ENCODE peak calls at places on chromosome 17, in seven cellular contexts. One of them, this sample, is unnamed.
A peak's percentile ranks its signal among the peaks of the same experiment; 100 is the strongest.

GRCh38 chr17:82237083-82237745 is 8.4 kb downstream of the SLC16A3 start:
- DNase-seq in nephron progenitor cell: no peak
- DNase-seq in stimulated activated CD8-positive, alpha-beta memory T cell treated with anti-CD3 and anti-CD28 coated beads, Interleukin-4, amount 100 ng/mL, for 48 hours: peak; percentile 25
- DNase-seq in left colon: peak; percentile 36
- DNase-seq in PC-3: no peak
- DNase-seq in DMS 273 treated with DMSO at 0.1 percent for 48 hours: no peak
- DNase-seq in NCI-H1694: no peak
- DNase-seq in this sample: no peak

GRCh38 chr17:72338847-72339790 is 218.3 kb downstream of the SOX9 start:
- DNase-seq in nephron progenitor cell: no peak
- DNase-seq in stimulated activated CD8-positive, alpha-beta memory T cell treated with anti-CD3 and anti-CD28 coated beads, Interleukin-4, amount 100 ng/mL, for 48 hours: no peak
- DNase-seq in left colon: no peak
- DNase-seq in PC-3: peak; percentile 97
- DNase-seq in DMS 273 treated with DMSO at 0.1 percent for 48 hours: no peak
- DNase-seq in NCI-H1694: no peak
- DNase-seq in this sample: no peak

GRCh38 chr17:43665038-43665386 is 3.3 kb upstream of the MEOX1 start:
- DNase-seq in nephron progenitor cell: no peak
- DNase-seq in stimulated activated CD8-positive, alpha-beta memory T cell treated with anti-CD3 and anti-CD28 coated beads, Interleukin-4, amount 100 ng/mL, for 48 hours: no peak
- DNase-seq in left colon: no peak
- DNase-seq in PC-3: no peak
- DNase-seq in DMS 273 treated with DMSO at 0.1 percent for 48 hours: no peak
- DNase-seq in NCI-H1694: no peak
- DNase-seq in this sample: no peak

GRCh38 chr17:44417553-44417952 is 28.1 kb upstream of the ITGA2B start:
- DNase-seq in nephron progenitor cell: no peak
- DNase-seq in stimulated activated CD8-positive, alpha-beta memory T cell treated with anti-CD3 and anti-CD28 coated beads, Interleukin-4, amount 100 ng/mL, for 48 hours: no peak
- DNase-seq in left colon: no peak
- DNase-seq in PC-3: peak; percentile 98
- DNase-seq in DMS 273 treated with DMSO at 0.1 percent for 48 hours: no peak
- DNase-seq in NCI-H1694: no peak
- DNase-seq in this sample: peak; percentile 19

GRCh38 chr17:68775338-68775737 is 174.2 kb upstream of the FAM20A start:
- DNase-seq in nephron progenitor cell: no peak
- DNase-seq in stimulated activated CD8-positive, alpha-beta memory T cell treated with anti-CD3 and anti-CD28 coated beads, Interleukin-4, amount 100 ng/mL, for 48 hours: no peak
- DNase-seq in left colon: no peak
- DNase-seq in PC-3: peak; percentile 45
- DNase-seq in DMS 273 treated with DMSO at 0.1 percent for 48 hours: no peak
- DNase-seq in NCI-H1694: no peak
- DNase-seq in this sample: no peak

GRCh38 chr17:74369221-74369620 is 1.9 kb downstream of the GPR142 start:
- DNase-seq in nephron progenitor cell: peak; percentile 57
- DNase-seq in stimulated activated CD8-positive, alpha-beta memory T cell treated with anti-CD3 and anti-CD28 coated beads, Interleukin-4, amount 100 ng/mL, for 48 hours: peak; percentile 78
- DNase-seq in left colon: peak; percentile 50
- DNase-seq in PC-3: no peak
- DNase-seq in DMS 273 treated with DMSO at 0.1 percent for 48 hours: no peak
- DNase-seq in NCI-H1694: no peak
- DNase-seq in this sample: peak; percentile 64

GRCh38 chr17:40474419-40475002 is 26.9 kb downstream of the TNS4 start:
- DNase-seq in nephron progenitor cell: peak; percentile 30
- DNase-seq in stimulated activated CD8-positive, alpha-beta memory T cell treated with anti-CD3 and anti-CD28 coated beads, Interleukin-4, amount 100 ng/mL, for 48 hours: no peak
- DNase-seq in left colon: no peak
- DNase-seq in PC-3: peak; percentile 26
- DNase-seq in DMS 273 treated with DMSO at 0.1 percent for 48 hours: no peak
- DNase-seq in NCI-H1694: no peak
- DNase-seq in this sample: no peak

GRCh38 chr17:78883090-78883532 is 19.9 kb downstream of the CEP295NL start:
- DNase-seq in nephron progenitor cell: no peak
- DNase-seq in stimulated activated CD8-positive, alpha-beta memory T cell treated with anti-CD3 and anti-CD28 coated beads, Interleukin-4, amount 100 ng/mL, for 48 hours: no peak
- DNase-seq in left colon: peak; percentile 63
- DNase-seq in PC-3: peak; percentile 94
- DNase-seq in DMS 273 treated with DMSO at 0.1 percent for 48 hours: no peak
- DNase-seq in NCI-H1694: no peak
- DNase-seq in this sample: no peak

GRCh38 chr17:1475321-1475854 is 17.1 kb downstream of the MYO1C start:
- DNase-seq in nephron progenitor cell: no peak
- DNase-seq in stimulated activated CD8-positive, alpha-beta memory T cell treated with anti-CD3 and anti-CD28 coated beads, Interleukin-4, amount 100 ng/mL, for 48 hours: no peak
- DNase-seq in left colon: no peak
- DNase-seq in PC-3: no peak
- DNase-seq in DMS 273 treated with DMSO at 0.1 percent for 48 hours: no peak
- DNase-seq in NCI-H1694: no peak
- DNase-seq in this sample: no peak

GRCh38 chr17:40793800-40794199 is 6.0 kb downstream of the KRT28 start:
- DNase-seq in nephron progenitor cell: no peak
- DNase-seq in stimulated activated CD8-positive, alpha-beta memory T cell treated with anti-CD3 and anti-CD28 coated beads, Interleukin-4, amount 100 ng/mL, for 48 hours: no peak
- DNase-seq in left colon: no peak
- DNase-seq in PC-3: no peak
- DNase-seq in DMS 273 treated with DMSO at 0.1 percent for 48 hours: no peak
- DNase-seq in NCI-H1694: no peak
- DNase-seq in this sample: no peak

GRCh38 chr17:68498479-68499326 is 13.5 kb upstream of the PRKAR1A start:
- DNase-seq in nephron progenitor cell: no peak
- DNase-seq in stimulated activated CD8-positive, alpha-beta memory T cell treated with anti-CD3 and anti-CD28 coated beads, Interleukin-4, amount 100 ng/mL, for 48 hours: no peak
- DNase-seq in left colon: no peak
- DNase-seq in PC-3: no peak
- DNase-seq in DMS 273 treated with DMSO at 0.1 percent for 48 hours: no peak
- DNase-seq in NCI-H1694: no peak
- DNase-seq in this sample: no peak

GRCh38 chr17:3916825-3917224 is 560 bp upstream of the P2RX1 start:
- DNase-seq in nephron progenitor cell: no peak
- DNase-seq in stimulated activated CD8-positive, alpha-beta memory T cell treated with anti-CD3 and anti-CD28 coated beads, Interleukin-4, amount 100 ng/mL, for 48 hours: no peak
- DNase-seq in left colon: no peak
- DNase-seq in PC-3: no peak
- DNase-seq in DMS 273 treated with DMSO at 0.1 percent for 48 hours: no peak
- DNase-seq in NCI-H1694: no peak
- DNase-seq in this sample: no peak

GRCh38 chr17:28405632-28406477 is at the start of gene SLC46A1:
- DNase-seq in nephron progenitor cell: peak; percentile 76
- DNase-seq in stimulated activated CD8-positive, alpha-beta memory T cell treated with anti-CD3 and anti-CD28 coated beads, Interleukin-4, amount 100 ng/mL, for 48 hours: peak; percentile 83
- DNase-seq in left colon: peak; percentile 64
- DNase-seq in PC-3: peak; percentile 38
- DNase-seq in DMS 273 treated with DMSO at 0.1 percent for 48 hours: peak; percentile 41
- DNase-seq in NCI-H1694: peak; percentile 33
- DNase-seq in this sample: peak; percentile 80

GRCh38 chr17:58352843-58353719 is 1.1 kb upstream of the SUPT4H1 start:
- DNase-seq in nephron progenitor cell: no peak
- DNase-seq in stimulated activated CD8-positive, alpha-beta memory T cell treated with anti-CD3 and anti-CD28 coated beads, Interleukin-4, amount 100 ng/mL, for 48 hours: peak; percentile 56
- DNase-seq in left colon: peak; percentile 61
- DNase-seq in PC-3: peak; percentile 12
- DNase-seq in DMS 273 treated with DMSO at 0.1 percent for 48 hours: no peak
- DNase-seq in NCI-H1694: peak; percentile 8
- DNase-seq in this sample: no peak

GRCh38 chr17:77425791-77426641 is 285.2 kb downstream of the SEC14L1 start:
- DNase-seq in nephron progenitor cell: no peak
- DNase-seq in stimulated activated CD8-positive, alpha-beta memory T cell treated with anti-CD3 and anti-CD28 coated beads, Interleukin-4, amount 100 ng/mL, for 48 hours: peak; percentile 73
- DNase-seq in left colon: peak; percentile 82
- DNase-seq in PC-3: peak; percentile 72
- DNase-seq in DMS 273 treated with DMSO at 0.1 percent for 48 hours: no peak
- DNase-seq in NCI-H1694: peak; percentile 46
- DNase-seq in this sample: no peak

GRCh38 chr17:75749545-75750389 is 15.2 kb downstream of the GALK1 start:
- DNase-seq in nephron progenitor cell: peak; percentile 92
- DNase-seq in stimulated activated CD8-positive, alpha-beta memory T cell treated with anti-CD3 and anti-CD28 coated beads, Interleukin-4, amount 100 ng/mL, for 48 hours: peak; percentile 97
- DNase-seq in left colon: peak; percentile 62
- DNase-seq in PC-3: peak; percentile 79
- DNase-seq in DMS 273 treated with DMSO at 0.1 percent for 48 hours: no peak
- DNase-seq in NCI-H1694: peak; percentile 26
- DNase-seq in this sample: peak; percentile 82

GRCh38 chr17:61487161-61487654 is 35.0 kb downstream of the TBX4 start:
- DNase-seq in nephron progenitor cell: no peak
- DNase-seq in stimulated activated CD8-positive, alpha-beta memory T cell treated with anti-CD3 and anti-CD28 coated beads, Interleukin-4, amount 100 ng/mL, for 48 hours: no peak
- DNase-seq in left colon: no peak
- DNase-seq in PC-3: no peak
- DNase-seq in DMS 273 treated with DMSO at 0.1 percent for 48 hours: no peak
- DNase-seq in NCI-H1694: no peak
- DNase-seq in this sample: no peak

GRCh38 chr17:66508896-66509843 is 206.8 kb downstream of the PRKCA start:
- DNase-seq in nephron progenitor cell: no peak
- DNase-seq in stimulated activated CD8-positive, alpha-beta memory T cell treated with anti-CD3 and anti-CD28 coated beads, Interleukin-4, amount 100 ng/mL, for 48 hours: peak; percentile 67
- DNase-seq in left colon: peak; percentile 90
- DNase-seq in PC-3: peak; percentile 100
- DNase-seq in DMS 273 treated with DMSO at 0.1 percent for 48 hours: peak; percentile 23
- DNase-seq in NCI-H1694: no peak
- DNase-seq in this sample: no peak

GRCh38 chr17:10683853-10684252 is 13.5 kb downstream of the SCO1 start:
- DNase-seq in nephron progenitor cell: no peak
- DNase-seq in stimulated activated CD8-positive, alpha-beta memory T cell treated with anti-CD3 and anti-CD28 coated beads, Interleukin-4, amount 100 ng/mL, for 48 hours: no peak
- DNase-seq in left colon: no peak
- DNase-seq in PC-3: peak; percentile 33
- DNase-seq in DMS 273 treated with DMSO at 0.1 percent for 48 hours: no peak
- DNase-seq in NCI-H1694: no peak
- DNase-seq in this sample: no peak

GRCh38 chr17:15240617-15241016 is 24.5 kb downstream of the PMP22 start:
- DNase-seq in nephron progenitor cell: no peak
- DNase-seq in stimulated activated CD8-positive, alpha-beta memory T cell treated with anti-CD3 and anti-CD28 coated beads, Interleukin-4, amount 100 ng/mL, for 48 hours: no peak
- DNase-seq in left colon: no peak
- DNase-seq in PC-3: no peak
- DNase-seq in DMS 273 treated with DMSO at 0.1 percent for 48 hours: no peak
- DNase-seq in NCI-H1694: no peak
- DNase-seq in this sample: no peak

GRCh38 chr17:61404702-61405046 is 5.0 kb downstream of the TBX2 start:
- DNase-seq in nephron progenitor cell: no peak
- DNase-seq in stimulated activated CD8-positive, alpha-beta memory T cell treated with anti-CD3 and anti-CD28 coated beads, Interleukin-4, amount 100 ng/mL, for 48 hours: no peak
- DNase-seq in left colon: no peak
- DNase-seq in PC-3: no peak
- DNase-seq in DMS 273 treated with DMSO at 0.1 percent for 48 hours: no peak
- DNase-seq in NCI-H1694: no peak
- DNase-seq in this sample: peak; percentile 16

GRCh38 chr17:29178750-29179231 is 1.4 kb downstream of the MYO18A start:
- DNase-seq in nephron progenitor cell: no peak
- DNase-seq in stimulated activated CD8-positive, alpha-beta memory T cell treated with anti-CD3 and anti-CD28 coated beads, Interleukin-4, amount 100 ng/mL, for 48 hours: peak; percentile 22
- DNase-seq in left colon: peak; percentile 68
- DNase-seq in PC-3: peak; percentile 46
- DNase-seq in DMS 273 treated with DMSO at 0.1 percent for 48 hours: no peak
- DNase-seq in NCI-H1694: no peak
- DNase-seq in this sample: no peak

GRCh38 chr17:72569193-72569946 is 448.6 kb downstream of the SOX9 start:
- DNase-seq in nephron progenitor cell: no peak
- DNase-seq in stimulated activated CD8-positive, alpha-beta memory T cell treated with anti-CD3 and anti-CD28 coated beads, Interleukin-4, amount 100 ng/mL, for 48 hours: no peak
- DNase-seq in left colon: no peak
- DNase-seq in PC-3: no peak
- DNase-seq in DMS 273 treated with DMSO at 0.1 percent for 48 hours: no peak
- DNase-seq in NCI-H1694: no peak
- DNase-seq in this sample: no peak

GRCh38 chr17:81717049-81717765 is 5.1 kb downstream of the SLC25A10 start:
- DNase-seq in nephron progenitor cell: no peak
- DNase-seq in stimulated activated CD8-positive, alpha-beta memory T cell treated with anti-CD3 and anti-CD28 coated beads, Interleukin-4, amount 100 ng/mL, for 48 hours: no peak
- DNase-seq in left colon: no peak
- DNase-seq in PC-3: no peak
- DNase-seq in DMS 273 treated with DMSO at 0.1 percent for 48 hours: no peak
- DNase-seq in NCI-H1694: no peak
- DNase-seq in this sample: no peak

GRCh38 chr17:45287526-45288264 is 25.8 kb upstream of the SPATA32 start:
- DNase-seq in nephron progenitor cell: no peak
- DNase-seq in stimulated activated CD8-positive, alpha-beta memory T cell treated with anti-CD3 and anti-CD28 coated beads, Interleukin-4, amount 100 ng/mL, for 48 hours: no peak
- DNase-seq in left colon: no peak
- DNase-seq in PC-3: no peak
- DNase-seq in DMS 273 treated with DMSO at 0.1 percent for 48 hours: peak; percentile 85
- DNase-seq in NCI-H1694: peak; percentile 88
- DNase-seq in this sample: no peak

GRCh38 chr17:50634915-50635719 is 436 bp downstream of the ABCC3 start:
- DNase-seq in nephron progenitor cell: peak; percentile 48
- DNase-seq in stimulated activated CD8-positive, alpha-beta memory T cell treated with anti-CD3 and anti-CD28 coated beads, Interleukin-4, amount 100 ng/mL, for 48 hours: no peak
- DNase-seq in left colon: no peak
- DNase-seq in PC-3: peak; percentile 24
- DNase-seq in DMS 273 treated with DMSO at 0.1 percent for 48 hours: no peak
- DNase-seq in NCI-H1694: no peak
- DNase-seq in this sample: no peak

GRCh38 chr17:56358651-56359050 is 205.4 kb downstream of the ANKFN1 start:
- DNase-seq in nephron progenitor cell: no peak
- DNase-seq in stimulated activated CD8-positive, alpha-beta memory T cell treated with anti-CD3 and anti-CD28 coated beads, Interleukin-4, amount 100 ng/mL, for 48 hours: no peak
- DNase-seq in left colon: no peak
- DNase-seq in PC-3: peak; percentile 42
- DNase-seq in DMS 273 treated with DMSO at 0.1 percent for 48 hours: no peak
- DNase-seq in NCI-H1694: no peak
- DNase-seq in this sample: no peak

GRCh38 chr17:37446027-37446426 is 39.3 kb downstream of the TADA2A start:
- DNase-seq in nephron progenitor cell: no peak
- DNase-seq in stimulated activated CD8-positive, alpha-beta memory T cell treated with anti-CD3 and anti-CD28 coated beads, Interleukin-4, amount 100 ng/mL, for 48 hours: no peak
- DNase-seq in left colon: no peak
- DNase-seq in PC-3: peak; percentile 54
- DNase-seq in DMS 273 treated with DMSO at 0.1 percent for 48 hours: no peak
- DNase-seq in NCI-H1694: no peak
- DNase-seq in this sample: no peak

GRCh38 chr17:51372345-51373004 is 112.1 kb downstream of the UTP18 start:
- DNase-seq in nephron progenitor cell: no peak
- DNase-seq in stimulated activated CD8-positive, alpha-beta memory T cell treated with anti-CD3 and anti-CD28 coated beads, Interleukin-4, amount 100 ng/mL, for 48 hours: no peak
- DNase-seq in left colon: peak; percentile 34
- DNase-seq in PC-3: peak; percentile 73
- DNase-seq in DMS 273 treated with DMSO at 0.1 percent for 48 hours: no peak
- DNase-seq in NCI-H1694: no peak
- DNase-seq in this sample: peak; percentile 53